ENCODE peak calls at places on chromosomes 2 and 18, in four cellular contexts. B is left ventricle myocardium inferior, V is hippocampal formation, D is NCI-H1092 treated with DMSO at 0.1 percent for 48 hours. O is an unnamed sample.

GRCh38 chr2:238523158-238524110 is 96.7 kb downstream of the ASB1 start:
- DNase-seq in D (no peak), V (no peak), B (no peak), O (no peak)

GRCh38 chr2:127589358-127589757 is 53.9 kb downstream of the MYO7B start:
- DNase-seq in D (no peak), V (no peak), B (no peak), O (no peak)

GRCh38 chr18:13801260-13801601 is 22.7 kb upstream of the MC5R start:
- DNase-seq in D (no peak), V (no peak), B (no peak), O (no peak)

GRCh38 chr2:50347355-50348044 is 684.4 kb downstream of the NRXN1 start:
- DNase-seq in B (no peak), D (no peak), V (no peak), O (no peak)

GRCh38 chr2:80830891-80831290 is 526.3 kb upstream of the LRRTM1 start:
- DNase-seq in V (no peak), B (no peak), D (no peak), O (no peak)

GRCh38 chr2:8202139-8202538 is 479.7 kb upstream of the ID2 start:
- DNase-seq in V (no peak), B (no peak), D (peak), O (no peak)

GRCh38 chr2:178756843-178757242 is 50.4 kb downstream of the TTN start:
- DNase-seq in V (no peak), B (no peak), D (no peak), O (no peak)

GRCh38 chr2:113754989-113755689 is 1.3 kb downstream of the SLC35F5 start:
- DNase-seq in D (no peak), V (no peak), B (no peak), O (no peak)

GRCh38 chr2:224793961-224794360 is 77.8 kb upstream of the CCDC195 start:
- DNase-seq in D (no peak), B (no peak), V (no peak), O (no peak)

GRCh38 chr18:56373601-56374000 is 264.8 kb downstream of the TXNL1 start:
- DNase-seq in V (no peak), B (no peak), D (no peak), O (no peak)